ENCODE peak calls at places on chromosomes 4 and X, in five cellular contexts. T is esophagus squamous epithelium, G is AG09309, N is epithelial cell of esophagus, L is HL-60. B is an unnamed sample.

GRCh38 chr4:23889368-23889767 is 479 bp downstream of the PPARGC1A start:
- DNase-seq in G (no peak), T (no peak), L (no peak), N (no peak), B (peak; percentile 10)

GRCh38 chrX:71637253-71637618 is 18.9 kb upstream of the CXCR3 start:
- DNase-seq in G (no peak), L (no peak), T (no peak), N (peak; percentile 35), B (no peak)

GRCh38 chr4:158535130-158535614 is 13.5 kb downstream of the RXFP1 start:
- DNase-seq in T (no peak), G (peak; percentile 45), N (peak; percentile 64), L (no peak), B (peak; percentile 23)

GRCh38 chr4:147707892-147708672 is 23.8 kb upstream of the ARHGAP10 start:
- DNase-seq in T (no peak), G (no peak), N (peak; percentile 64), L (no peak), B (peak; percentile 50)

GRCh38 chr4:131091896-131092295 is 1995.9 kb downstream of the C4orf33 start:
- DNase-seq in T (no peak), G (no peak), N (peak; percentile 63), L (no peak), B (no peak)

GRCh38 chr4:168845897-168846296 is 164.2 kb downstream of the CBR4 start:
- DNase-seq in L (no peak), N (no peak), T (no peak), G (no peak), B (no peak)

GRCh38 chr4:167114416-167114971 is 119.8 kb downstream of the SPOCK3 start:
- DNase-seq in L (no peak), N (peak; percentile 71), G (no peak), T (no peak), B (no peak)

GRCh38 chr4:7651461-7651921 is 216.8 kb upstream of the PSAPL1 start:
- DNase-seq in T (no peak), N (peak; percentile 2), G (no peak), L (no peak), B (no peak)

GRCh38 chr4:140149851-140150635 is 3.9 kb downstream of the MAML3 start:
- DNase-seq in G (no peak), L (peak; percentile 40), T (no peak), N (peak; percentile 67), B (peak; percentile 79)

GRCh38 chr4:79983431-79983830 is 89.6 kb downstream of the ANTXR2 start:
- DNase-seq in L (no peak), N (no peak), T (no peak), G (no peak), B (no peak)

GRCh38 chr4:108168672-108169562 is at the start of gene LEF1:
- DNase-seq in N (peak; percentile 52), G (no peak), L (no peak), T (no peak), B (peak; percentile 84)

GRCh38 chr4:65670331-65671031 is at the start of gene EPHA5:
- DNase-seq in L (no peak), G (peak; percentile 5), T (no peak), N (peak; percentile 68), B (peak; percentile 93)

GRCh38 chr4:120718979-120719566 is 203.5 kb downstream of the PRDM5 start:
- DNase-seq in N (peak; percentile 47), L (peak; percentile 20), G (no peak), T (no peak), B (peak; percentile 50)
- H3K4me3 ChIP-seq in N (no peak overlapping the region), L (no peak overlapping the region), G (no peak overlapping the region), T (no peak overlapping the region), B (no peak overlapping the region)

GRCh38 chr4:173370477-173371291 is at the start of gene SAP30:
- DNase-seq in N (peak; percentile 98), L (peak; percentile 89), T (peak; percentile 93), G (peak; percentile 93), B (peak; percentile 98)
- H3K4me3 ChIP-seq in N (peak within 1 kb of the TSS; percentile 92), L (peak within 1 kb of the TSS; percentile 94), T (peak within 1 kb of the TSS; percentile 76), G (peak within 1 kb of the TSS; percentile 87), B (peak within 1 kb of the TSS; percentile 81)

DNA sequence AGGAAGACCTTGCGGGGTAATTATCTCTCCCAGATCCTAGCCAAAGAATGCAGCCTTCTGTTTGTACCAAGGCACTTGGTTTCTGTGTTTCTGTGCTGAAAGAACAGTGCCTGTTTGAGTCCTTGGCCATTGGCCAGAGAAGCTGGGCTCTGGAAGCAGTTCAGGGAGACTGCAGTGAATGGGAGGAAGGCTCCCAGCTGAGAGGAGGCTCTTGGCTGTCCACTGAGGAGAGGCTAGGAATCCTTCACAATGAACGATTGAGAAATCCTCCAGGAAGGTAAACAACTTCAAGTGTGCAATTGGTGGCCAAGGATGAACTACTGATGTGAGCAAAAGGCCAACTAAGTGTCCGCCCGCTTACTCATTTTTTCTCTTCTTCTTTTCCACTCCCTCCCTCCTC is 61.3 kb downstream of the HS3ST1 start:
- DNase-seq in L (no peak), T (no peak), N (peak; percentile 28), G (no peak), B (no peak)
- H3K4me3 ChIP-seq in L (no peak overlapping the region), T (no peak overlapping the region), N (no peak overlapping the region), G (no peak overlapping the region), B (no peak overlapping the region)

DNA sequence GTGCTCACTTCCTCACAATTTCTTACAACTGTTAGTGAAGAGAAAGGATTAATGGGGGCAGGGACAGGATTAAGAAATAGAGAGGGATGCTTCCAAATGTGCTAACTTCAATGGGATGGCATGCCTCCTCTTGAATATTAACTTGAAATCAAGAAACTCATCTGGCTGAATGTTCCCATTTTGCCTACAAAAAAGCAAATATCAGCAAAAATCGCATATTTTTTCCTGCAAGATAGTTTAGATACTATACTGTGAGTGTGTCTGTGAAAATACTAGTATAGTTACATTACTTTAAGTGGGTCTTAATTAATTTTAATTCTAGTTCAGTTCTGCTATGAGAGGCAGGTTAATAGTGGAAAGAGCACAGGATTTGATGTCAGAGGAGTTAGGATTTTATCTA is 4.9 kb downstream of the PAICS start:
- DNase-seq in L (no peak), T (no peak), N (no peak), G (no peak), B (no peak)
- H3K4me3 ChIP-seq in L (no peak overlapping the region), T (no peak overlapping the region), N (no peak overlapping the region), G (no peak overlapping the region), B (no peak overlapping the region)

GRCh38 chr4:77175201-77175610 is 18.2 kb downstream of the CCNG2 start:
- DNase-seq in N (no peak), T (no peak), G (no peak), L (no peak), B (no peak)
- H3K4me3 ChIP-seq in N (no peak overlapping the region), T (no peak overlapping the region), G (no peak overlapping the region), L (no peak overlapping the region), B (no peak overlapping the region)